ENCODE peak calls at places on chromosomes 7 and 10, in eight cellular contexts. M is esophagus muscularis mucosa; W is MCF 10A; R is stomach; L is dorsolateral prefrontal cortex; X is activated naive CD8-positive, alpha-beta T cell treated with anti-CD3 and anti-CD28 coated beads for 36 hours; H is RPMI7951; B is NCI-H1436. E is an unnamed sample.

GRCh38 chr7:80107278-80107677 is 27.4 kb upstream of the GNAI1 start:
- DNase-seq in M (no peak), W (no peak), R (no peak), L (no peak), X (no peak), H (no peak), B (no peak), E (no peak)

GRCh38 chr7:36523371-36523953 is 133.8 kb downstream of the ANLN start:
- DNase-seq in M (no peak), W (no peak), R (no peak), L (no peak), X (no peak), H (no peak), B (no peak), E (no peak)

GRCh38 chr7:157143788-157144187 is 5.1 kb downstream of the UBE3C start:
- DNase-seq in M (no peak), W (no peak), R (no peak), L (no peak), X (no peak), H (no peak), B (no peak), E (no peak)

GRCh38 chr7:92588561-92588960 is 1.6 kb downstream of the FAM133B start:
- DNase-seq in M (no peak), W (peak; percentile 31), R (no peak), L (no peak), X (no peak), H (peak; percentile 50), B (no peak), E (no peak)

GRCh38 chr7:33024189-33024757 is 38.3 kb downstream of the NT5C3A start:
- DNase-seq in M (no peak), W (no peak), R (no peak), L (no peak), X (no peak), H (no peak), B (no peak), E (no peak)

GRCh38 chr10:132106431-132106830 is 40.7 kb downstream of the JAKMIP3 start:
- DNase-seq in M (no peak), W (no peak), R (peak; percentile 16), L (peak; percentile 19), X (no peak), H (no peak), B (no peak), E (no peak)

GRCh38 chr7:114021135-114021534 is 102.3 kb upstream of the PPP1R3A start:
- DNase-seq in M (no peak), W (no peak), R (no peak), L (no peak), X (no peak), H (peak; percentile 1), B (peak; percentile 1), E (no peak)

GRCh38 chr7:14673202-14673601 is 229.3 kb downstream of the DGKB start:
- DNase-seq in M (no peak), W (no peak), R (no peak), L (no peak), X (no peak), H (no peak), B (no peak), E (no peak)

GRCh38 chr7:31119249-31119648 is 67.1 kb downstream of the ADCYAP1R1 start:
- DNase-seq in M (no peak), W (no peak), R (no peak), L (no peak), X (no peak), H (no peak), B (no peak), E (no peak)

GRCh38 chr7:2886900-2887299 is 42.8 kb upstream of the GNA12 start:
- DNase-seq in M (no peak), W (peak; percentile 76), R (peak; percentile 44), L (no peak), X (peak; percentile 60), H (peak; percentile 80), B (peak; percentile 69), E (no peak)

GRCh38 chr7:83410989-83411591 is 237.8 kb downstream of the SEMA3E start:
- DNase-seq in M (no peak), W (peak; percentile 48), R (peak; percentile 26), L (no peak), X (no peak), H (peak; percentile 35), B (peak; percentile 57), E (no peak)

GRCh38 chr10:77782328-77783061 is 144.1 kb downstream of the DLG5 start:
- DNase-seq in M (no peak), W (no peak), R (no peak), L (no peak), X (no peak), H (no peak), B (no peak), E (no peak)

GRCh38 chr7:4030346-4030745 is 651.7 kb upstream of the FOXK1 start:
- DNase-seq in M (no peak), W (no peak), R (no peak), L (no peak), X (no peak), H (no peak), B (no peak), E (no peak)

GRCh38 chr10:72223743-72224101 is 7.6 kb upstream of the ASCC1 start:
- DNase-seq in M (no peak), W (no peak), R (no peak), L (no peak), X (peak; percentile 37), H (no peak), B (no peak), E (no peak)

E was measured in GM04503.